ENCODE peak calls at places on chromosomes 7 and 10, in six cellular contexts. One of them, this sample, is unnamed.

GRCh38 chr10:17138450-17139062 is 8.9 kb upstream of the CUBN start:
- DNase-seq in keratinocyte: no peak
- DNase-seq in stomach: no peak
- DNase-seq in body of pancreas: no peak
- DNase-seq in Peyer's patch: no peak
- DNase-seq in psoas muscle: no peak
- DNase-seq in this sample: no peak

GRCh38 chr7:78939669-78940068 is 513.8 kb downstream of the MAGI2 start:
- DNase-seq in keratinocyte: no peak
- DNase-seq in stomach: no peak
- DNase-seq in body of pancreas: no peak
- DNase-seq in Peyer's patch: no peak
- DNase-seq in psoas muscle: no peak
- DNase-seq in this sample: no peak

GRCh38 chr10:109178576-109178975 is 744.7 kb downstream of the XPNPEP1 start:
- DNase-seq in keratinocyte: no peak
- DNase-seq in stomach: no peak
- DNase-seq in body of pancreas: no peak
- DNase-seq in Peyer's patch: no peak
- DNase-seq in psoas muscle: no peak
- DNase-seq in this sample: no peak

GRCh38 chr7:82044497-82045080 is 274.7 kb upstream of the HGF start:
- DNase-seq in keratinocyte: no peak
- DNase-seq in stomach: peak; percentile 28
- DNase-seq in body of pancreas: peak; percentile 46
- DNase-seq in Peyer's patch: no peak
- DNase-seq in psoas muscle: no peak
- DNase-seq in this sample: no peak

GRCh38 chr10:52740913-52741675 is 31.5 kb downstream of the MBL2 start:
- DNase-seq in keratinocyte: no peak
- DNase-seq in stomach: peak; percentile 55
- DNase-seq in body of pancreas: peak; percentile 44
- DNase-seq in Peyer's patch: no peak
- DNase-seq in psoas muscle: no peak
- DNase-seq in this sample: no peak

GRCh38 chr7:18426564-18427226 is 68.9 kb upstream of the HDAC9 start:
- DNase-seq in keratinocyte: no peak
- DNase-seq in stomach: no peak
- DNase-seq in body of pancreas: no peak
- DNase-seq in Peyer's patch: no peak
- DNase-seq in psoas muscle: no peak
- DNase-seq in this sample: no peak

GRCh38 chr7:130421685-130422084 is 19.1 kb downstream of the CEP41 start:
- DNase-seq in keratinocyte: no peak
- DNase-seq in stomach: no peak
- DNase-seq in body of pancreas: no peak
- DNase-seq in Peyer's patch: no peak
- DNase-seq in psoas muscle: no peak
- DNase-seq in this sample: no peak

GRCh38 chr7:112161253-112162160 is 44.7 kb downstream of the DOCK4 start:
- DNase-seq in keratinocyte: no peak
- DNase-seq in stomach: no peak
- DNase-seq in body of pancreas: no peak
- DNase-seq in Peyer's patch: no peak
- DNase-seq in psoas muscle: no peak
- DNase-seq in this sample: no peak

GRCh38 chr7:38105874-38106483 is 72.1 kb upstream of the STARD3NL start:
- DNase-seq in keratinocyte: no peak
- DNase-seq in stomach: no peak
- DNase-seq in body of pancreas: no peak
- DNase-seq in Peyer's patch: no peak
- DNase-seq in psoas muscle: no peak
- DNase-seq in this sample: no peak

GRCh38 chr7:90469554-90469953 is at the start of gene PTTG1IP2:
- DNase-seq in keratinocyte: no peak
- DNase-seq in stomach: no peak
- DNase-seq in body of pancreas: no peak
- DNase-seq in Peyer's patch: no peak
- DNase-seq in psoas muscle: no peak
- DNase-seq in this sample: no peak

GRCh38 chr10:6002809-6003500 is 25.6 kb upstream of the IL15RA start:
- DNase-seq in keratinocyte: no peak
- DNase-seq in stomach: no peak
- DNase-seq in body of pancreas: no peak
- DNase-seq in Peyer's patch: no peak
- DNase-seq in psoas muscle: no peak
- DNase-seq in this sample: no peak

GRCh38 chr7:129829677-129830631 is 122.8 kb downstream of the UBE2H start:
- DNase-seq in keratinocyte: peak; percentile 58
- DNase-seq in stomach: peak; percentile 71
- DNase-seq in body of pancreas: peak; percentile 60
- DNase-seq in Peyer's patch: peak; percentile 47
- DNase-seq in psoas muscle: peak; percentile 75
- DNase-seq in this sample: no peak

GRCh38 chr7:27105161-27106122 is 3.0 kb upstream of the HOXA2 start:
- DNase-seq in keratinocyte: no peak
- DNase-seq in stomach: no peak
- DNase-seq in body of pancreas: no peak
- DNase-seq in Peyer's patch: no peak
- DNase-seq in psoas muscle: no peak
- DNase-seq in this sample: no peak

GRCh38 chr10:101960879-101961395 is 95.0 kb downstream of the ARMH3 start:
- DNase-seq in keratinocyte: no peak
- DNase-seq in stomach: no peak
- DNase-seq in body of pancreas: no peak
- DNase-seq in Peyer's patch: no peak
- DNase-seq in psoas muscle: no peak
- DNase-seq in this sample: no peak

GRCh38 chr10:131700506-131700905 is 200.3 kb upstream of the PPP2R2D start:
- DNase-seq in keratinocyte: no peak
- DNase-seq in stomach: no peak
- DNase-seq in body of pancreas: no peak
- DNase-seq in Peyer's patch: no peak
- DNase-seq in psoas muscle: no peak
- DNase-seq in this sample: no peak

GRCh38 chr10:102118867-102119266 is 1.3 kb downstream of the LDB1 start:
- DNase-seq in keratinocyte: no peak
- DNase-seq in stomach: peak; percentile 48
- DNase-seq in body of pancreas: no peak
- DNase-seq in Peyer's patch: peak; percentile 76
- DNase-seq in psoas muscle: no peak
- DNase-seq in this sample: no peak

GRCh38 chr10:133324198-133324792 is 12.4 kb downstream of the CALY start:
- DNase-seq in keratinocyte: no peak
- DNase-seq in stomach: peak; percentile 87
- DNase-seq in body of pancreas: peak; percentile 72
- DNase-seq in Peyer's patch: peak; percentile 66
- DNase-seq in psoas muscle: peak; percentile 71
- DNase-seq in this sample: no peak

GRCh38 chr10:68082815-68083395 is 7.8 kb upstream of the HERC4 start:
- DNase-seq in keratinocyte: no peak
- DNase-seq in stomach: no peak
- DNase-seq in body of pancreas: no peak
- DNase-seq in Peyer's patch: no peak
- DNase-seq in psoas muscle: no peak
- DNase-seq in this sample: no peak
- H3K27ac ChIP-seq in keratinocyte: no peak overlapping the region
- H3K27ac ChIP-seq in stomach: no peak overlapping the region
- H3K27ac ChIP-seq in body of pancreas: no peak overlapping the region
- H3K27ac ChIP-seq in Peyer's patch: no peak overlapping the region
- H3K27ac ChIP-seq in psoas muscle: peak overlapping the region; percentile 38
- H3K27ac ChIP-seq in this sample: no peak overlapping the region

GRCh38 chr7:101363734-101364374 is 1.2 kb downstream of the COL26A1 start:
- DNase-seq in keratinocyte: peak; percentile 2
- DNase-seq in stomach: peak; percentile 68
- DNase-seq in body of pancreas: peak; percentile 78
- DNase-seq in Peyer's patch: peak; percentile 47
- DNase-seq in psoas muscle: peak; percentile 78
- DNase-seq in this sample: no peak
- H3K27ac ChIP-seq in keratinocyte: no peak overlapping the region
- H3K27ac ChIP-seq in stomach: no peak overlapping the region
- H3K27ac ChIP-seq in body of pancreas: no peak overlapping the region
- H3K27ac ChIP-seq in Peyer's patch: no peak overlapping the region
- H3K27ac ChIP-seq in psoas muscle: no peak overlapping the region
- H3K27ac ChIP-seq in this sample: no peak overlapping the region

GRCh38 chr7:151372612-151373265 is 31.1 kb downstream of the NUB1 start:
- DNase-seq in keratinocyte: no peak
- DNase-seq in stomach: no peak
- DNase-seq in body of pancreas: no peak
- DNase-seq in Peyer's patch: no peak
- DNase-seq in psoas muscle: no peak
- DNase-seq in this sample: no peak
- H3K27ac ChIP-seq in keratinocyte: no peak overlapping the region
- H3K27ac ChIP-seq in stomach: no peak overlapping the region
- H3K27ac ChIP-seq in body of pancreas: no peak overlapping the region
- H3K27ac ChIP-seq in Peyer's patch: no peak overlapping the region
- H3K27ac ChIP-seq in psoas muscle: no peak overlapping the region
- H3K27ac ChIP-seq in this sample: no peak overlapping the region

GRCh38 chr10:85607296-85607695 is 759.3 kb downstream of the GRID1 start:
- DNase-seq in keratinocyte: no peak
- DNase-seq in stomach: no peak
- DNase-seq in body of pancreas: no peak
- DNase-seq in Peyer's patch: no peak
- DNase-seq in psoas muscle: no peak
- DNase-seq in this sample: no peak
- H3K27ac ChIP-seq in keratinocyte: no peak overlapping the region
- H3K27ac ChIP-seq in stomach: no peak overlapping the region
- H3K27ac ChIP-seq in body of pancreas: no peak overlapping the region
- H3K27ac ChIP-seq in Peyer's patch: no peak overlapping the region
- H3K27ac ChIP-seq in psoas muscle: no peak overlapping the region
- H3K27ac ChIP-seq in this sample: no peak overlapping the region

GRCh38 chr10:4656576-4657194 is 169.3 kb upstream of the AKR1E2 start:
- DNase-seq in keratinocyte: no peak
- DNase-seq in stomach: peak; percentile 55
- DNase-seq in body of pancreas: peak; percentile 45
- DNase-seq in Peyer's patch: peak; percentile 41
- DNase-seq in psoas muscle: peak; percentile 63
- DNase-seq in this sample: no peak

GRCh38 chr10:4654496-4654895 is 171.5 kb upstream of the AKR1E2 start:
- DNase-seq in keratinocyte: no peak
- DNase-seq in stomach: no peak
- DNase-seq in body of pancreas: no peak
- DNase-seq in Peyer's patch: no peak
- DNase-seq in psoas muscle: no peak
- DNase-seq in this sample: no peak

GRCh38 chr10:4653160-4653559 is 172.8 kb upstream of the AKR1E2 start:
- DNase-seq in keratinocyte: no peak
- DNase-seq in stomach: no peak
- DNase-seq in body of pancreas: no peak
- DNase-seq in Peyer's patch: no peak
- DNase-seq in psoas muscle: no peak
- DNase-seq in this sample: no peak

GRCh38 chr10:4652111-4653010 is 173.6 kb upstream of the AKR1E2 start:
- DNase-seq in keratinocyte: no peak
- DNase-seq in stomach: no peak
- DNase-seq in body of pancreas: no peak
- DNase-seq in Peyer's patch: no peak
- DNase-seq in psoas muscle: no peak
- DNase-seq in this sample: no peak

DNA sequence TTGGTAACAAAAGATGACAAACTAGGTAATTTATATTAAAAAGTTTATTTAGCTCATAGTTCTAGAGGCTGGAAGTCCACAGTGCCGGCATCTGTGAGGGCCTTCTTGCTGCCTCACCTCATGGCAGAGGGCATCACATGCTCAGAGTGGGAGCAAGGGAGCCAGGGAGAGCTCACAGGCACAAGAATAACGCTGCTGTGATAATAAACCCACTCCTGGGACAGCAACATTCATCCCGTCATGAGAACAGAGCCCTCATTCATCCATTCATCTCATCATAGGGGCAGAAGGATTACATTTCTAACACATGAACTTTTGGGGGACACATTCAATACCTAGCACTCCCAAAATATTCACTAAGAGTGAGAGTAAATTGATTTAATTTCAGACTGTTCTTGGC is 170.6 kb upstream of the AKR1E2 start:
- DNase-seq in keratinocyte: no peak
- DNase-seq in stomach: no peak
- DNase-seq in body of pancreas: no peak
- DNase-seq in Peyer's patch: no peak
- DNase-seq in psoas muscle: no peak
- DNase-seq in this sample: no peak
- H3K27ac ChIP-seq in keratinocyte: no peak overlapping the region
- H3K27ac ChIP-seq in stomach: no peak overlapping the region
- H3K27ac ChIP-seq in body of pancreas: no peak overlapping the region
- H3K27ac ChIP-seq in Peyer's patch: no peak overlapping the region
- H3K27ac ChIP-seq in psoas muscle: no peak overlapping the region
- H3K27ac ChIP-seq in this sample: no peak overlapping the region

GRCh38 chr7:151341357-151342101 is at the start of gene NUB1:
- DNase-seq in keratinocyte: peak; percentile 40
- DNase-seq in stomach: peak; percentile 96
- DNase-seq in body of pancreas: peak; percentile 95
- DNase-seq in Peyer's patch: peak; percentile 92
- DNase-seq in psoas muscle: peak; percentile 96
- DNase-seq in this sample: peak; percentile 8

GRCh38 chr7:151342811-151343210 is 1.2 kb downstream of the NUB1 start:
- DNase-seq in keratinocyte: no peak
- DNase-seq in stomach: no peak
- DNase-seq in body of pancreas: no peak
- DNase-seq in Peyer's patch: no peak
- DNase-seq in psoas muscle: no peak
- DNase-seq in this sample: no peak

GRCh38 chr7:151343516-151343915 is 1.9 kb downstream of the NUB1 start:
- DNase-seq in keratinocyte: no peak
- DNase-seq in stomach: no peak
- DNase-seq in body of pancreas: no peak
- DNase-seq in Peyer's patch: no peak
- DNase-seq in psoas muscle: no peak
- DNase-seq in this sample: no peak

GRCh38 chr7:151340794-151341356 is 737 bp upstream of the NUB1 start:
- DNase-seq in keratinocyte: no peak
- DNase-seq in stomach: no peak
- DNase-seq in body of pancreas: no peak
- DNase-seq in Peyer's patch: no peak
- DNase-seq in psoas muscle: no peak
- DNase-seq in this sample: no peak

DNA sequence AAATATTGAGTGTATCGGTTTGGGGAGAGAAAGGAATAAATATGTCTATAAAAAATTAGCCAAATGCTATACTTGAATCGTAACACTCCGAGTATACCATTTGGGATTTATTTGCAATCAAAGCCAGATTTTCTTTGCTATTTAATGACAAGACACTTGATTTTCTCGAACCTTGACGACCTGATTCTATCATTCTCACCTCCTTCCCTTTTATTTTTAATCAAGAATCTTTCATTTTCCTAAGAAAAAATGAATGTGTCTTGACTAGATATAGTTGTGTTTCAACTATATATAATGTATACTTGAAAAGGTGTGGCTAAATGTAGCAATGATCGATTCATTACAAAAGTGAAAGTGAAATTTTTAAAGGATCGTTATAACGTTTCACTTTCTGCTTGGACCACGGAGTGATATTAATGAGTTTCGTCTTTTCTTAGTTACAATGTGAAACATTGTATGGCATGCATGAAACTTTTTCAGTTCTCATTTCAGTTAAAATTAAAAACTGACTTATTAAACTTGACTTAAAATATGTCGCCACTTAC is 562 bp downstream of the NUB1 start:
- DNase-seq in keratinocyte: no peak
- DNase-seq in stomach: no peak
- DNase-seq in body of pancreas: no peak
- DNase-seq in Peyer's patch: no peak
- DNase-seq in psoas muscle: no peak
- DNase-seq in this sample: no peak
- H3K27ac ChIP-seq in keratinocyte: peak overlapping the region; percentile 68
- H3K27ac ChIP-seq in stomach: peak overlapping the region; percentile 97
- H3K27ac ChIP-seq in body of pancreas: peak overlapping the region; percentile 88
- H3K27ac ChIP-seq in Peyer's patch: peak overlapping the region; percentile 96
- H3K27ac ChIP-seq in psoas muscle: peak overlapping the region; percentile 91
- H3K27ac ChIP-seq in this sample: peak overlapping the region; percentile 44

GRCh38 chr10:43136995-43137700 is 1.1 kb upstream of the CSGALNACT2 start:
- DNase-seq in keratinocyte: no peak
- DNase-seq in stomach: no peak
- DNase-seq in body of pancreas: no peak
- DNase-seq in Peyer's patch: no peak
- DNase-seq in psoas muscle: no peak
- DNase-seq in this sample: no peak
- H3K27ac ChIP-seq in keratinocyte: peak overlapping the region; percentile 72
- H3K27ac ChIP-seq in stomach: peak overlapping the region; percentile 90
- H3K27ac ChIP-seq in body of pancreas: peak overlapping the region; percentile 82
- H3K27ac ChIP-seq in Peyer's patch: peak overlapping the region; percentile 91
- H3K27ac ChIP-seq in psoas muscle: peak overlapping the region; percentile 83
- H3K27ac ChIP-seq in this sample: peak overlapping the region; percentile 91

This sample was measured in epithelial cell of prostate.